ENCODE peak calls at places on chromosomes 13 and 19, in six cellular contexts. T is PC-3; I is Caki2; W is DMS 273 treated with DMSO at 0.1 percent for 48 hours; F is stimulated activated CD8-positive, alpha-beta memory T cell treated with anti-CD3 and anti-CD28 coated beads, Interleukin-15, amount 100 ng/mL, for 48 hours; K is T-helper 9 cell. L is an unnamed sample.

GRCh38 chr19:2426661-2427322 is 594 bp downstream of the TIMM13 start:
- DNase-seq in F (peak), K (no peak), W (no peak), T (peak), I (peak), L (peak)

GRCh38 chr13:66534561-66534960 is 695.6 kb downstream of the PCDH9 start:
- DNase-seq in K (no peak), F (no peak), I (no peak), T (no peak), W (no peak), L (no peak)

GRCh38 chr13:100195568-100195967 is 106.7 kb downstream of the PCCA start:
- DNase-seq in W (no peak), K (no peak), T (no peak), F (no peak), I (no peak), L (no peak)

GRCh38 chr19:18416778-18417249 is 2.4 kb upstream of the SSBP4 start:
- DNase-seq in W (peak), F (peak), K (peak), I (peak), T (peak), L (peak)

GRCh38 chr19:40370997-40371801 is 18.8 kb downstream of the HIPK4 start:
- DNase-seq in F (no peak), I (no peak), T (no peak), W (no peak), K (no peak), L (no peak)

GRCh38 chr19:31626941-31627340 is 277.7 kb upstream of the TSHZ3 start:
- DNase-seq in F (no peak), T (no peak), I (no peak), K (no peak), W (no peak), L (no peak)

GRCh38 chr19:34041922-34042521 is 130.3 kb upstream of the LSM14A start:
- DNase-seq in F (peak), I (peak), K (peak), T (peak), W (no peak), L (peak)

GRCh38 chr13:36718146-36718545 is 44.3 kb downstream of the SERTM1 start:
- DNase-seq in F (no peak), K (no peak), W (no peak), T (peak), I (no peak), L (no peak)